ENCODE peak calls at places on chromosome 18, in six cellular contexts. One of them, this sample, is unnamed.

GRCh38 chr18:55906533-55906932 is 318.5 kb upstream of the TCF4 start:
- DNase-seq in stomach: no peak
- DNase-seq in IMR-90: no peak
- DNase-seq in endothelial cell of umbilical vein: no peak
- DNase-seq in heart left ventricle: no peak
- DNase-seq in fibroblast of lung: no peak
- DNase-seq in this sample: peak

GRCh38 chr18:10374615-10375295 is 79.7 kb upstream of the APCDD1 start:
- DNase-seq in IMR-90: no peak
- DNase-seq in heart left ventricle: no peak
- DNase-seq in fibroblast of lung: no peak
- DNase-seq in endothelial cell of umbilical vein: no peak
- DNase-seq in stomach: no peak
- DNase-seq in this sample: peak

GRCh38 chr18:9898792-9899549 is 13.2 kb downstream of the TXNDC2 start:
- DNase-seq in endothelial cell of umbilical vein: peak
- DNase-seq in stomach: no peak
- DNase-seq in IMR-90: peak
- DNase-seq in fibroblast of lung: peak
- DNase-seq in heart left ventricle: no peak
- DNase-seq in this sample: no peak

GRCh38 chr18:2889761-2890192 is 43.0 kb downstream of the EMILIN2 start:
- DNase-seq in fibroblast of lung: peak
- DNase-seq in heart left ventricle: no peak
- DNase-seq in IMR-90: peak
- DNase-seq in stomach: no peak
- DNase-seq in endothelial cell of umbilical vein: no peak
- DNase-seq in this sample: no peak

GRCh38 chr18:3761266-3761665 is 311.3 kb downstream of the TGIF1 start:
- DNase-seq in fibroblast of lung: no peak
- DNase-seq in stomach: no peak
- DNase-seq in IMR-90: no peak
- DNase-seq in endothelial cell of umbilical vein: no peak
- DNase-seq in heart left ventricle: no peak
- DNase-seq in this sample: no peak

GRCh38 chr18:22503803-22504202 is 86.1 kb upstream of the CTAGE1 start:
- DNase-seq in endothelial cell of umbilical vein: no peak
- DNase-seq in fibroblast of lung: peak
- DNase-seq in heart left ventricle: peak
- DNase-seq in stomach: no peak
- DNase-seq in IMR-90: peak
- DNase-seq in this sample: no peak

GRCh38 chr18:41165625-41166024 is 789.4 kb upstream of the PIK3C3 start:
- DNase-seq in heart left ventricle: no peak
- DNase-seq in IMR-90: peak
- DNase-seq in endothelial cell of umbilical vein: no peak
- DNase-seq in stomach: no peak
- DNase-seq in fibroblast of lung: peak
- DNase-seq in this sample: no peak

GRCh38 chr18:49664086-49664890 is 102.4 kb downstream of the LIPG start:
- DNase-seq in fibroblast of lung: no peak
- DNase-seq in stomach: no peak
- DNase-seq in IMR-90: no peak
- DNase-seq in endothelial cell of umbilical vein: peak
- DNase-seq in heart left ventricle: peak
- DNase-seq in this sample: no peak

GRCh38 chr18:44695503-44695902 is 14.8 kb downstream of the SETBP1 start:
- DNase-seq in IMR-90: no peak
- DNase-seq in fibroblast of lung: no peak
- DNase-seq in heart left ventricle: no peak
- DNase-seq in stomach: no peak
- DNase-seq in endothelial cell of umbilical vein: no peak
- DNase-seq in this sample: no peak

GRCh38 chr18:22493255-22493654 is 75.5 kb upstream of the CTAGE1 start:
- DNase-seq in fibroblast of lung: no peak
- DNase-seq in heart left ventricle: no peak
- DNase-seq in IMR-90: no peak
- DNase-seq in endothelial cell of umbilical vein: no peak
- DNase-seq in stomach: no peak
- DNase-seq in this sample: no peak

GRCh38 chr18:65091737-65092329 is 659.0 kb upstream of the CDH7 start:
- DNase-seq in stomach: no peak
- DNase-seq in heart left ventricle: no peak
- DNase-seq in IMR-90: peak
- DNase-seq in fibroblast of lung: peak
- DNase-seq in endothelial cell of umbilical vein: no peak
- DNase-seq in this sample: peak

GRCh38 chr18:24427484-24427883 is 1.0 kb downstream of the IMPACT start:
- DNase-seq in endothelial cell of umbilical vein: peak
- DNase-seq in heart left ventricle: no peak
- DNase-seq in fibroblast of lung: peak
- DNase-seq in stomach: no peak
- DNase-seq in IMR-90: peak
- DNase-seq in this sample: peak

GRCh38 chr18:7174359-7175107 is 56.4 kb upstream of the LRRC30 start:
- DNase-seq in heart left ventricle: no peak
- DNase-seq in stomach: no peak
- DNase-seq in IMR-90: no peak
- DNase-seq in fibroblast of lung: no peak
- DNase-seq in endothelial cell of umbilical vein: no peak
- DNase-seq in this sample: no peak

GRCh38 chr18:37871583-37871982 is 306.0 kb upstream of the CELF4 start:
- DNase-seq in stomach: no peak
- DNase-seq in heart left ventricle: no peak
- DNase-seq in IMR-90: no peak
- DNase-seq in fibroblast of lung: no peak
- DNase-seq in endothelial cell of umbilical vein: no peak
- DNase-seq in this sample: no peak

GRCh38 chr18:34929336-34929780 is 111.9 kb upstream of the MAPRE2 start:
- DNase-seq in heart left ventricle: no peak
- DNase-seq in endothelial cell of umbilical vein: peak
- DNase-seq in IMR-90: peak
- DNase-seq in fibroblast of lung: peak
- DNase-seq in stomach: no peak
- DNase-seq in this sample: peak

GRCh38 chr18:74836296-74837139 is 238.8 kb downstream of the ZNF407 start:
- DNase-seq in endothelial cell of umbilical vein: peak
- DNase-seq in IMR-90: peak
- DNase-seq in stomach: peak
- DNase-seq in heart left ventricle: peak
- DNase-seq in fibroblast of lung: peak
- DNase-seq in this sample: no peak

GRCh38 chr18:54822872-54823845 is 5.1 kb upstream of the RAB27B start:
- DNase-seq in IMR-90: peak
- DNase-seq in heart left ventricle: no peak
- DNase-seq in stomach: no peak
- DNase-seq in fibroblast of lung: peak
- DNase-seq in endothelial cell of umbilical vein: no peak
- DNase-seq in this sample: peak

GRCh38 chr18:79955302-79956075 is 4.0 kb upstream of the SLC66A2 start:
- DNase-seq in heart left ventricle: no peak
- DNase-seq in stomach: no peak
- DNase-seq in fibroblast of lung: no peak
- DNase-seq in endothelial cell of umbilical vein: no peak
- DNase-seq in IMR-90: no peak
- DNase-seq in this sample: no peak

GRCh38 chr18:58417752-58418151 is 211.1 kb downstream of the ALPK2 start:
- DNase-seq in stomach: no peak
- DNase-seq in fibroblast of lung: peak
- DNase-seq in IMR-90: peak
- DNase-seq in endothelial cell of umbilical vein: peak
- DNase-seq in heart left ventricle: no peak
- DNase-seq in this sample: peak

GRCh38 chr18:79926306-79926705 is 25.1 kb downstream of the SLC66A2 start:
- DNase-seq in endothelial cell of umbilical vein: no peak
- DNase-seq in heart left ventricle: no peak
- DNase-seq in stomach: peak
- DNase-seq in fibroblast of lung: no peak
- DNase-seq in IMR-90: no peak
- DNase-seq in this sample: no peak

GRCh38 chr18:79071037-79071960 is 2.1 kb downstream of the ATP9B start:
- DNase-seq in stomach: no peak
- DNase-seq in fibroblast of lung: no peak
- DNase-seq in IMR-90: no peak
- DNase-seq in heart left ventricle: no peak
- DNase-seq in endothelial cell of umbilical vein: no peak
- DNase-seq in this sample: no peak

DNA sequence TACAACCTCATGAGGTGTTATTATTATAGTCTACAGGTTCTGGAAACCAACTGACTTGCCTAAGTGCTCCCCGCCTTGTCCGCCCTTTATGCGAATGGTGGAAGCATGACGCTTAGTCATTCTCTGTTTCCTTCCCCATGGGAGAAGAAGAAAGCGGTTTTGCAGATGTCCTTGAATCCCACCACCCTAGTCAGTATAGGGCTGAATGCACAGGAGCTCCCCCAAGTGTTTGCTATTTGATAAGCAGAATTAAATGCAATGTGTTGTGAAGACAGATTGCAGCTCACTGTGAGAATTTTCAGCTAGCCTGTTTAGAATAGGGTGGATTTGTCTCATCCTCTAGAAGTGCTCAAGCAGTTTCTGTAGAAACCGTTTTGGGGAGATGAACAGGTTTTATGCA is 652.0 kb downstream of the DCC start:
- DNase-seq in fibroblast of lung: no peak
- DNase-seq in stomach: no peak
- DNase-seq in heart left ventricle: no peak
- DNase-seq in endothelial cell of umbilical vein: no peak
- DNase-seq in IMR-90: no peak
- DNase-seq in this sample: no peak
- TF ChIP-seq CTCF in fibroblast of lung: no peak
- TF ChIP-seq CTCF in stomach: no peak
- TF ChIP-seq CTCF in heart left ventricle: no peak
- TF ChIP-seq CTCF in endothelial cell of umbilical vein: no peak
- TF ChIP-seq CTCF in IMR-90: no peak
- TF ChIP-seq CTCF in this sample: peak

DNA sequence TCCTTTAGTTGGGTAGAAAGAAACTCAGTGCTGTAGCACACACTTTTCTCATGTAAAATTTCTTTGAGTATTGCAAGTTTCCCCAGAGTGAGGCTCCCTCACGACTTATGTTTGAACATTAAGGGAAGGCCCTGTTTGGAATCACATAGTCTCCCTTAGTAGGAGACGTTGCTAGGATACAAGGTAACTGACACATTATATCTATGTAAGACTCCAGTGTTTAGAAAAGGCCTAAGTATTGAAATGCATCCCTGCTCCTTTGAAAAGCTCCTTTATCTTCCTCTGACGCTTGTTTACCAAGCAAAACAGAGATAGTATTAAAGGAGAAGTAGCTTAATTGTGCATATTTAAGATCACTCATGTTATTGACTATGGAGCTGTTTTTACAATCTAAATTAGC is 248.2 kb downstream of the PHLPP1 start:
- DNase-seq in stomach: no peak
- DNase-seq in fibroblast of lung: no peak
- DNase-seq in heart left ventricle: no peak
- DNase-seq in IMR-90: peak
- DNase-seq in endothelial cell of umbilical vein: no peak
- DNase-seq in this sample: no peak
- H3K27ac ChIP-seq in stomach: peak
- H3K27ac ChIP-seq in fibroblast of lung: no peak
- H3K27ac ChIP-seq in heart left ventricle: no peak
- H3K27ac ChIP-seq in IMR-90: no peak
- H3K27ac ChIP-seq in endothelial cell of umbilical vein: no peak
- H3K27ac ChIP-seq in this sample: no peak

DNA sequence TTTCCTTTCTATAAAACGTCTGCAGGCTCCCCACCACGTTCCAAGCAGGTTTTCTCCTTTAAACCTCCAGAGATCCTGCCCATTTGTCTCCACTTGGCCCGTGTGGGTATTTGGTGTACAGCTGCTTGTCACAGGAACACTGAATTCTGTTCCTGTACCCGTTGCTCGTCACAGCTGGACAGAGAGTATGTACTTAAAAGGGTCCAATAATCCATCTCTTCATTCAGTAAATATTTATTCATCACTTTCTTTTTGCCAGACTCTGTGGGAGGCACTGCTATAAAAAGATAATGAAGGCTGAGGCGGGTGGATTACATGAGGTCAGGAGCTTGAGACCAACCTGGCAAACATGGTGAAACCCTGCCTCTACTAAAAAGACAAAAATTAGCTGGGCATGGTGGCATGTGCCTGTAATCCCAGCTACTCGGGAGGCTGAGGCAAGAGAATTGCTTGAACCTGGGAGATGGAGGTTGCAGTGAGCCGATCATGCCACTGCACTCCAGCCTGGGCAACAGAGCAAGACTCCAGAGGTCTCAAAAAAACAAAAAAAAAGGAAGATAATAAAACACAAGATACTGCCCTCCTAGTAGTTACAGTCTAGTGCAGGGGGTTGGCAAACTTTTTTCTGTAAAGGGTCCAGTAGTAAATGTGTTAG is 310.1 kb upstream of the RAB12 start:
- DNase-seq in IMR-90: no peak
- DNase-seq in heart left ventricle: no peak
- DNase-seq in fibroblast of lung: no peak
- DNase-seq in stomach: no peak
- DNase-seq in endothelial cell of umbilical vein: no peak
- DNase-seq in this sample: no peak
- TF ChIP-seq CTCF in IMR-90: no peak
- TF ChIP-seq CTCF in heart left ventricle: no peak
- TF ChIP-seq CTCF in fibroblast of lung: no peak
- TF ChIP-seq CTCF in stomach: no peak
- TF ChIP-seq CTCF in endothelial cell of umbilical vein: no peak
- TF ChIP-seq CTCF in this sample: no peak

GRCh38 chr18:62606106-62606505 is 83.3 kb downstream of the ZCCHC2 start:
- DNase-seq in IMR-90: peak
- DNase-seq in heart left ventricle: no peak
- DNase-seq in endothelial cell of umbilical vein: no peak
- DNase-seq in stomach: no peak
- DNase-seq in fibroblast of lung: peak
- DNase-seq in this sample: no peak

GRCh38 chr18:62603211-62603610 is 80.4 kb downstream of the ZCCHC2 start:
- DNase-seq in fibroblast of lung: no peak
- DNase-seq in heart left ventricle: no peak
- DNase-seq in stomach: no peak
- DNase-seq in endothelial cell of umbilical vein: no peak
- DNase-seq in IMR-90: no peak
- DNase-seq in this sample: no peak

GRCh38 chr18:62605685-62606084 is 82.9 kb downstream of the ZCCHC2 start:
- DNase-seq in fibroblast of lung: no peak
- DNase-seq in endothelial cell of umbilical vein: no peak
- DNase-seq in IMR-90: no peak
- DNase-seq in heart left ventricle: no peak
- DNase-seq in stomach: no peak
- DNase-seq in this sample: no peak

GRCh38 chr18:62602706-62603105 is 79.9 kb downstream of the ZCCHC2 start:
- DNase-seq in stomach: no peak
- DNase-seq in fibroblast of lung: no peak
- DNase-seq in IMR-90: no peak
- DNase-seq in endothelial cell of umbilical vein: no peak
- DNase-seq in heart left ventricle: no peak
- DNase-seq in this sample: no peak

DNA sequence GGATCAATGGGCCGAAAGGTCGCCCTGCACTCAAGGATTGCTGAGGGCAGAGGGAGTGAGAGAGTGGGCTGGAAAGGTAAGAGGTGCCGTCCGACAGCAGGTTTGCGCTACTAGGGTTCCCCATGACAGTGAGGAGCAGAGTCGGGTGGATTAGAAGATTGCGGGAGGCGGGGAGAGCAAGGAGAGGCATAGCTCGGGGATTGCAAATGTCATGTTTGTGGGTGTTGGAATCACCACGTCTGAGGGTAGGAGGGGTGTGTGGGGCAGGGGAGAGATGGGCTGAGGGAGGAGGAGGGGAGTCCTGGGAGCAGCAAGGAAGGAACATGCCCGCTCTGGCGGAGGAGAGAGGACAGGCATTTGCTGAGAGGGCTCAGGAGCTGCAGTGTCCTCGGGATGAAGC is 81.2 kb downstream of the ZCCHC2 start:
- DNase-seq in IMR-90: no peak
- DNase-seq in heart left ventricle: no peak
- DNase-seq in stomach: no peak
- DNase-seq in fibroblast of lung: no peak
- DNase-seq in endothelial cell of umbilical vein: no peak
- DNase-seq in this sample: no peak
- H3K27ac ChIP-seq in IMR-90: no peak
- H3K27ac ChIP-seq in heart left ventricle: no peak
- H3K27ac ChIP-seq in stomach: no peak
- H3K27ac ChIP-seq in fibroblast of lung: no peak
- H3K27ac ChIP-seq in endothelial cell of umbilical vein: no peak
- H3K27ac ChIP-seq in this sample: no peak